ENCODE peak calls at places on chromosomes 1 and 21, in six cellular contexts. One of them, this sample, is unnamed.

GRCh38 chr1:70714149-70714548 is 303.1 kb downstream of the CTH start:
- DNase-seq in GM19239: no peak
- DNase-seq in hypothalamus: no peak
- DNase-seq in BE2C: no peak
- DNase-seq in breast epithelium: no peak
- DNase-seq in hippocampal formation: no peak
- DNase-seq in this sample: no peak

GRCh38 chr21:42612390-42612789 is 41.0 kb upstream of the PDE9A start:
- DNase-seq in hippocampal formation: no peak
- DNase-seq in GM19239: no peak
- DNase-seq in hypothalamus: no peak
- DNase-seq in BE2C: no peak
- DNase-seq in breast epithelium: no peak
- DNase-seq in this sample: no peak

GRCh38 chr1:15282810-15283474 is 35.9 kb downstream of the FHAD1 start:
- DNase-seq in GM19239: no peak
- DNase-seq in hippocampal formation: no peak
- DNase-seq in breast epithelium: peak
- DNase-seq in hypothalamus: no peak
- DNase-seq in BE2C: no peak
- DNase-seq in this sample: no peak

GRCh38 chr1:112520166-112520565 is 11.4 kb downstream of the WNT2B start:
- DNase-seq in hypothalamus: no peak
- DNase-seq in hippocampal formation: no peak
- DNase-seq in breast epithelium: no peak
- DNase-seq in GM19239: no peak
- DNase-seq in BE2C: no peak
- DNase-seq in this sample: no peak

GRCh38 chr1:71298633-71299032 is 217.8 kb upstream of the ZRANB2 start:
- DNase-seq in GM19239: no peak
- DNase-seq in hippocampal formation: no peak
- DNase-seq in breast epithelium: no peak
- DNase-seq in BE2C: no peak
- DNase-seq in hypothalamus: no peak
- DNase-seq in this sample: no peak

GRCh38 chr1:100760511-100760910 is 41.0 kb downstream of the VCAM1 start:
- DNase-seq in breast epithelium: no peak
- DNase-seq in GM19239: no peak
- DNase-seq in hippocampal formation: no peak
- DNase-seq in BE2C: no peak
- DNase-seq in hypothalamus: no peak
- DNase-seq in this sample: no peak

GRCh38 chr1:6456800-6457466 is 9.0 kb downstream of the TNFRSF25 start:
- DNase-seq in hypothalamus: no peak
- DNase-seq in GM19239: no peak
- DNase-seq in BE2C: no peak
- DNase-seq in hippocampal formation: no peak
- DNase-seq in breast epithelium: no peak
- DNase-seq in this sample: no peak

GRCh38 chr1:115565353-115565752 is 76.4 kb upstream of the VANGL1 start:
- DNase-seq in GM19239: no peak
- DNase-seq in BE2C: no peak
- DNase-seq in hippocampal formation: no peak
- DNase-seq in hypothalamus: no peak
- DNase-seq in breast epithelium: no peak
- DNase-seq in this sample: no peak

GRCh38 chr1:233033366-233033765 is 83.0 kb downstream of the NTPCR start:
- DNase-seq in GM19239: no peak
- DNase-seq in BE2C: no peak
- DNase-seq in hippocampal formation: no peak
- DNase-seq in hypothalamus: no peak
- DNase-seq in breast epithelium: no peak
- DNase-seq in this sample: no peak

GRCh38 chr1:48532976-48533375 is 61.0 kb upstream of the SPATA6 start:
- DNase-seq in hypothalamus: no peak
- DNase-seq in hippocampal formation: no peak
- DNase-seq in breast epithelium: no peak
- DNase-seq in BE2C: no peak
- DNase-seq in GM19239: no peak
- DNase-seq in this sample: no peak

GRCh38 chr1:28456078-28456477 is 49.8 kb upstream of the RCC1 start:
- DNase-seq in BE2C: no peak
- DNase-seq in breast epithelium: no peak
- DNase-seq in hippocampal formation: no peak
- DNase-seq in hypothalamus: no peak
- DNase-seq in GM19239: no peak
- DNase-seq in this sample: no peak

GRCh38 chr21:45320261-45320990 is 32.7 kb upstream of the POFUT2 start:
- DNase-seq in breast epithelium: no peak
- DNase-seq in hippocampal formation: no peak
- DNase-seq in hypothalamus: no peak
- DNase-seq in GM19239: no peak
- DNase-seq in BE2C: peak
- DNase-seq in this sample: no peak

GRCh38 chr1:225767591-225768540 is 9.8 kb upstream of the SRP9 start:
- DNase-seq in GM19239: no peak
- DNase-seq in hypothalamus: no peak
- DNase-seq in breast epithelium: peak
- DNase-seq in BE2C: peak
- DNase-seq in hippocampal formation: no peak
- DNase-seq in this sample: no peak

GRCh38 chr1:54327386-54328116 is 78.6 kb downstream of the SSBP3 start:
- DNase-seq in breast epithelium: no peak
- DNase-seq in BE2C: peak
- DNase-seq in hippocampal formation: no peak
- DNase-seq in hypothalamus: no peak
- DNase-seq in GM19239: no peak
- DNase-seq in this sample: no peak

GRCh38 chr1:29958271-29958670 is 721.9 kb downstream of the PTPRU start:
- DNase-seq in hypothalamus: no peak
- DNase-seq in hippocampal formation: no peak
- DNase-seq in BE2C: no peak
- DNase-seq in breast epithelium: no peak
- DNase-seq in GM19239: no peak
- DNase-seq in this sample: no peak

GRCh38 chr1:30906631-30907389 is 1.7 kb downstream of the SDC3 start:
- DNase-seq in BE2C: no peak
- DNase-seq in hypothalamus: no peak
- DNase-seq in breast epithelium: no peak
- DNase-seq in GM19239: no peak
- DNase-seq in hippocampal formation: no peak
- DNase-seq in this sample: no peak

GRCh38 chr1:74549351-74549750 is 36.9 kb upstream of the LRRC53 start:
- DNase-seq in GM19239: no peak
- DNase-seq in hippocampal formation: no peak
- DNase-seq in breast epithelium: no peak
- DNase-seq in hypothalamus: no peak
- DNase-seq in BE2C: peak
- DNase-seq in this sample: no peak

GRCh38 chr1:58529288-58529687 is 17.2 kb downstream of the OMA1 start:
- DNase-seq in breast epithelium: no peak
- DNase-seq in hypothalamus: no peak
- DNase-seq in GM19239: no peak
- DNase-seq in BE2C: no peak
- DNase-seq in hippocampal formation: no peak
- DNase-seq in this sample: no peak